ENCODE peak calls at places on chromosomes 4 and X, in six cellular contexts. S, J, K, W, Z and P are unnamed samples.
A peak's percentile ranks its signal among the peaks of the same experiment; 100 is the strongest.

GRCh38 chr4:184450045-184450444 is 24.3 kb downstream of the IRF2 start:
- DNase-seq in K (no peak), J (no peak), S (peak; percentile 62), W (peak; percentile 46), Z (peak; percentile 44), P (peak; percentile 59)

GRCh38 chrX:16992411-16992810 is 46.0 kb downstream of the REPS2 start:
- DNase-seq in J (no peak), S (no peak), K (no peak), W (no peak), Z (no peak), P (no peak)

GRCh38 chrX:24285082-24285481 is 28.8 kb downstream of the SUPT20HL2 start:
- DNase-seq in S (no peak), Z (no peak), W (no peak), K (no peak), J (no peak), P (no peak)

GRCh38 chr4:187789078-187789477 is 206.5 kb upstream of the ZFP42 start:
- DNase-seq in Z (no peak), W (no peak), K (no peak), J (no peak), S (no peak), P (no peak)

GRCh38 chr4:72119946-72120345 is 88.1 kb downstream of the NPFFR2 start:
- DNase-seq in S (peak; percentile 46), Z (peak; percentile 60), K (peak; percentile 33), W (no peak), J (no peak), P (no peak)

GRCh38 chr4:117376700-117377099 is 291.3 kb upstream of the TRAM1L1 start:
- DNase-seq in W (no peak), K (no peak), S (no peak), Z (no peak), J (no peak), P (no peak)

GRCh38 chr4:40057540-40058091 is 966 bp downstream of the N4BP2 start:
- DNase-seq in K (peak; percentile 85), S (peak; percentile 98), Z (peak; percentile 90), W (peak; percentile 97), J (peak; percentile 83), P (peak; percentile 97)

GRCh38 chrX:49282647-49283011 is 13.0 kb downstream of the PPP1R3F start:
- DNase-seq in Z (no peak), K (no peak), S (peak; percentile 20), W (no peak), J (no peak), P (no peak)

GRCh38 chr4:147371661-147372060 is 109.2 kb upstream of the EDNRA start:
- DNase-seq in W (peak; percentile 60), Z (peak; percentile 91), J (no peak), S (no peak), K (no peak), P (peak; percentile 79)

GRCh38 chr4:82515705-82516104 is 46.1 kb downstream of the TMEM150C start:
- DNase-seq in Z (peak; percentile 43), S (peak; percentile 18), J (no peak), W (peak; percentile 94), K (peak; percentile 17), P (no peak)

GRCh38 chrX:70289793-70290770 is at the start of the genes KIF4A and PDZD11:
- DNase-seq in S (peak; percentile 86), W (peak; percentile 83), J (peak; percentile 83), K (peak; percentile 77), Z (peak; percentile 88), P (peak; percentile 93)

GRCh38 chr4:14749910-14750309 is 252.4 kb upstream of the CPEB2 start:
- DNase-seq in J (peak; percentile 60), W (no peak), K (no peak), S (peak; percentile 8), Z (peak; percentile 60), P (peak; percentile 41)

GRCh38 chrX:10022273-10022541 is 55.0 kb downstream of the CLDN34 start:
- DNase-seq in K (no peak), S (no peak), J (no peak), W (no peak), Z (no peak), P (no peak)

GRCh38 chrX:148593987-148594386 is 93.6 kb downstream of the AFF2 start:
- DNase-seq in K (no peak), Z (no peak), W (no peak), S (no peak), J (no peak), P (no peak)

GRCh38 chrX:103918050-103918449 is 44.4 kb upstream of the TMSB15B start:
- DNase-seq in Z (peak; percentile 80), W (peak; percentile 59), J (peak; percentile 38), K (peak; percentile 31), S (peak; percentile 76), P (peak; percentile 52)

GRCh38 chrX:19912-20571 is 261.1 kb upstream of the PLCXD1 start:
- DNase-seq in K (peak; percentile 4), Z (peak; percentile 0), S (peak; percentile 3), J (no peak), W (no peak), P (no peak)

GRCh38 chr4:165909947-165910346 is 36.9 kb downstream of the TLL1 start:
- DNase-seq in J (no peak), K (no peak), W (no peak), S (no peak), Z (no peak), P (no peak)

GRCh38 chrX:150508461-150509367 is 59.7 kb upstream of the MTM1 start:
- DNase-seq in W (peak; percentile 61), K (peak; percentile 80), S (no peak), Z (no peak), J (peak; percentile 33), P (no peak)

GRCh38 chr4:128835498-128836222 is 26.2 kb downstream of the JADE1 start:
- DNase-seq in K (peak; percentile 92), S (no peak), W (no peak), Z (no peak), J (peak; percentile 41), P (no peak)

GRCh38 chrX:151151668-151152267 is 24.6 kb upstream of the GPR50 start:
- DNase-seq in W (peak; percentile 40), S (peak; percentile 35), J (no peak), K (peak; percentile 2), Z (peak; percentile 64), P (peak; percentile 17)

GRCh38 chr4:160826339-160826679 is 1337.5 kb downstream of the FSTL5 start:
- DNase-seq in J (no peak), Z (no peak), S (no peak), K (no peak), W (no peak), P (no peak)

GRCh38 chr4:163693211-163693610 is 198.7 kb downstream of the TMA16 start:
- DNase-seq in J (no peak), Z (peak; percentile 64), K (no peak), W (no peak), S (peak; percentile 18), P (no peak)

GRCh38 chr4:70518716-70519115 is 347 bp downstream of the AMTN start:
- DNase-seq in J (no peak), K (no peak), W (no peak), Z (peak; percentile 56), S (no peak), P (no peak)

GRCh38 chr4:80183196-80184052 is 13.9 kb upstream of the PRDM8 start:
- DNase-seq in W (no peak), Z (no peak), J (no peak), S (no peak), K (no peak), P (no peak)

GRCh38 chrX:63560601-63561218 is 209.6 kb upstream of the SPIN4 start:
- DNase-seq in J (peak; percentile 67), W (peak; percentile 81), Z (peak; percentile 69), S (peak; percentile 82), K (peak; percentile 72), P (peak; percentile 67)

GRCh38 chr4:38663021-38663800 is 788 bp upstream of the KLF3 start:
- DNase-seq in K (no peak), J (no peak), Z (no peak), W (peak; percentile 75), S (no peak), P (no peak)

GRCh38 chr4:156781852-156782251 is 189.7 kb downstream of the PDGFC start:
- DNase-seq in W (no peak), Z (peak; percentile 41), J (no peak), K (no peak), S (peak; percentile 34), P (peak; percentile 58)

GRCh38 chrX:66756717-66757116 is 117.8 kb upstream of the EDA2R start:
- DNase-seq in Z (no peak), J (no peak), S (no peak), K (no peak), W (no peak), P (no peak)

GRCh38 chrX:147832707-147833348 is 78.9 kb upstream of the FMR1 start:
- DNase-seq in J (no peak), Z (no peak), K (no peak), S (no peak), W (no peak), P (no peak)

GRCh38 chrX:20061869-20062254 is 54.8 kb downstream of the MAP7D2 start:
- DNase-seq in Z (peak; percentile 63), K (peak; percentile 2), S (peak; percentile 83), W (no peak), J (no peak), P (no peak)
- H3K27ac ChIP-seq in Z (no peak overlapping the region), K (no peak overlapping the region), S (peak overlapping the region; percentile 65), W (no peak overlapping the region), J (no peak overlapping the region), P (no peak overlapping the region)

GRCh38 chr4:41217373-41217772 is 3.0 kb upstream of the APBB2 start:
- DNase-seq in Z (no peak), K (no peak), W (no peak), S (no peak), J (no peak), P (no peak)
- H3K27ac ChIP-seq in Z (peak overlapping the region; percentile 82), K (peak overlapping the region; percentile 90), W (peak overlapping the region; percentile 94), S (no peak overlapping the region), J (no peak overlapping the region), P (no peak overlapping the region)

GRCh38 chr4:1962980-1963379 is 45.8 kb downstream of the NELFA start:
- DNase-seq in S (no peak), K (no peak), Z (no peak), W (no peak), J (no peak), P (no peak)

GRCh38 chr4:1967512-1968149 is 41.1 kb downstream of the NELFA start:
- DNase-seq in Z (no peak), W (peak; percentile 16), J (no peak), S (peak; percentile 5), K (no peak), P (no peak)

GRCh38 chr4:1964971-1965370 is 43.8 kb downstream of the NELFA start:
- DNase-seq in J (no peak), S (no peak), W (no peak), K (no peak), Z (no peak), P (no peak)

GRCh38 chr4:1961563-1961962 is 47.2 kb downstream of the NELFA start:
- DNase-seq in W (no peak), Z (no peak), J (no peak), S (no peak), K (no peak), P (no peak)

GRCh38 chr4:1964443-1964842 is 44.3 kb downstream of the NELFA start:
- DNase-seq in S (no peak), W (no peak), Z (no peak), K (no peak), J (no peak), P (no peak)
- H3K27ac ChIP-seq in S (no peak overlapping the region), W (no peak overlapping the region), Z (no peak overlapping the region), K (no peak overlapping the region), J (no peak overlapping the region), P (no peak overlapping the region)

DNA sequence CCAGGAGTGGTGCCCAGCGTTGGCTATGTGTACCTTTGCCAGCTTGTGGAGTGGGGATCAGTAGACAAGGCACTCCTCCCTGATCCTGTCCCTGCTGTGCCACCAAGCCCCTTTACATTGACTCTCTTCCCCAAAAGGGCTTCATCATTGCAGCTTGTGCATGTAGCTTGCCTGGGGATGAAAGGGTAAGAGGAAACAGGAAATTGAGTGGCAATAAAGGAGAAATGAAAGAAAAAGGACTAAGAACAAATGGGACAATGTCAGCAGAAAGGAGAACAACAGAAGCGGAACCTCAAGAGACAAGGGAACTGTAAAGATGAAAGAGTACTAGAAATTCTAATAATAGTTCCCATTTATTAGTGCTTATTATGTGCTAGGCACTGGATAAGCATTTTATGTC is 8.7 kb upstream of the IL13RA1 start:
- DNase-seq in W (no peak), J (no peak), K (no peak), S (no peak), Z (no peak), P (no peak)
- H3K27ac ChIP-seq in W (no peak overlapping the region), J (peak overlapping the region; percentile 82), K (no peak overlapping the region), S (no peak overlapping the region), Z (no peak overlapping the region), P (no peak overlapping the region)